ENCODE peak calls at places on chromosome 9, in six cellular contexts. Z is NCI-H1930, Q is NCI-H774, R is NCI-H2081, Y is SK-N-SH, M is RKO. I is an unnamed sample.

GRCh38 chr9:8895498-8896224 is 1096.1 kb upstream of the DMAC1 start:
- DNase-seq in Z (no peak), Q (peak), R (peak), Y (peak), M (peak), I (peak)

GRCh38 chr9:98275159-98275558 is 19.7 kb upstream of the TBC1D2 start:
- DNase-seq in Z (no peak), Q (no peak), R (no peak), Y (no peak), M (no peak), I (no peak)

GRCh38 chr9:113635586-113635985 is 172.1 kb downstream of the RGS3 start:
- DNase-seq in Z (no peak), Q (no peak), R (no peak), Y (no peak), M (no peak), I (no peak)

GRCh38 chr9:97873410-97873809 is 20.4 kb downstream of the FOXE1 start:
- DNase-seq in Z (no peak), Q (no peak), R (peak), Y (no peak), M (no peak), I (no peak)

GRCh38 chr9:38112010-38112409 is 43.0 kb upstream of the SHB start:
- DNase-seq in Z (no peak), Q (no peak), R (no peak), Y (no peak), M (no peak), I (no peak)

GRCh38 chr9:108417726-108418125 is 438.1 kb downstream of the ACTL7B start:
- DNase-seq in Z (no peak), Q (no peak), R (no peak), Y (no peak), M (no peak), I (no peak)

GRCh38 chr9:130368631-130369103 is 76.1 kb upstream of the ASS1 start:
- DNase-seq in Z (no peak), Q (no peak), R (no peak), Y (no peak), M (peak), I (no peak)

GRCh38 chr9:89185980-89186379 is 7.4 kb upstream of the SHC3 start:
- DNase-seq in Z (no peak), Q (no peak), R (no peak), Y (no peak), M (peak), I (no peak)

GRCh38 chr9:93007529-93008058 is 50.9 kb upstream of the SUSD3 start:
- DNase-seq in Z (no peak), Q (no peak), R (no peak), Y (peak), M (no peak), I (no peak)

GRCh38 chr9:34413229-34413852 is 36.6 kb upstream of the MYORG start:
- DNase-seq in Z (no peak), Q (no peak), R (no peak), Y (no peak), M (peak), I (no peak)

GRCh38 chr9:114005371-114006154 is 72.5 kb downstream of the AMBP start:
- DNase-seq in Z (no peak), Q (no peak), R (no peak), Y (no peak), M (no peak), I (no peak)

GRCh38 chr9:98333703-98334582 is 78.5 kb upstream of the TBC1D2 start:
- DNase-seq in Z (no peak), Q (no peak), R (no peak), Y (no peak), M (peak), I (no peak)

GRCh38 chr9:131889437-131890244 is 149.8 kb upstream of the RAPGEF1 start:
- DNase-seq in Z (no peak), Q (no peak), R (no peak), Y (peak), M (no peak), I (no peak)

GRCh38 chr9:14909631-14910177 is 524 bp downstream of the FREM1 start:
- DNase-seq in Z (no peak), Q (no peak), R (no peak), Y (no peak), M (no peak), I (no peak)

GRCh38 chr9:83334320-83334719 is 203.9 kb downstream of the FRMD3 start:
- DNase-seq in Z (peak), Q (peak), R (peak), Y (peak), M (peak), I (peak)

GRCh38 chr9:89513836-89514235 is 15.9 kb upstream of the SEMA4D start:
- DNase-seq in Z (no peak), Q (no peak), R (no peak), Y (no peak), M (no peak), I (no peak)

GRCh38 chr9:127980706-127981558 is at the start of gene EEIG1:
- DNase-seq in Z (peak), Q (peak), R (peak), Y (peak), M (peak), I (peak)

GRCh38 chr9:131349522-131349880 is 44.4 kb upstream of the PRRC2B start:
- DNase-seq in Z (no peak), Q (no peak), R (no peak), Y (no peak), M (no peak), I (no peak)

GRCh38 chr9:995776-996175 is 19.3 kb downstream of the DMRT3 start:
- DNase-seq in Z (no peak), Q (no peak), R (no peak), Y (no peak), M (peak), I (no peak)

GRCh38 chr9:38386319-38386895 is 6.1 kb upstream of the ALDH1B1 start:
- DNase-seq in Z (no peak), Q (no peak), R (no peak), Y (no peak), M (no peak), I (peak)

GRCh38 chr9:124766815-124767554 is 4.1 kb downstream of the NR6A1 start:
- DNase-seq in Z (no peak), Q (no peak), R (no peak), Y (no peak), M (peak), I (no peak)

GRCh38 chr9:138011951-138012500 is 134.4 kb downstream of the CACNA1B start:
- DNase-seq in Z (no peak), Q (no peak), R (no peak), Y (no peak), M (no peak), I (no peak)

I was measured in NCI-H1417.